ENCODE peak calls at places on chromosomes 7 and 10, in eight cellular contexts. V is activated naive CD4-positive, alpha-beta T cell treated with anti-CD3 and anti-CD28 coated beads for 36 hours; M is midbrain; D is HepG2; P is aorta; A is lower lobe of right lung; Z is heart right ventricle; W is activated CD8-positive, alpha-beta memory T cell treated with anti-CD3 and anti-CD28 coated beads for 4 hours. E is an unnamed sample.

GRCh38 chr7:137295925-137296324 is 47.6 kb downstream of the PTN start:
- DNase-seq in V (no peak), A (no peak), M (no peak), W (no peak), P (no peak), D (no peak), Z (no peak), E (no peak)

GRCh38 chr7:43458746-43459337 is 124.1 kb upstream of the STK17A start:
- DNase-seq in M (no peak), W (no peak), V (no peak), D (no peak), P (no peak), Z (no peak), A (no peak), E (no peak)

GRCh38 chr7:114759347-114760062 is 162.4 kb upstream of the MDFIC start:
- DNase-seq in M (no peak), D (no peak), P (no peak), A (no peak), Z (no peak), V (no peak), W (no peak), E (no peak)

GRCh38 chr10:30882281-30882680 is 149.4 kb downstream of the ZNF438 start:
- DNase-seq in M (no peak), W (no peak), V (no peak), D (no peak), P (no peak), Z (no peak), A (no peak), E (no peak)

GRCh38 chr7:128835790-128836641 is 5.8 kb downstream of the FLNC start:
- DNase-seq in V (no peak), M (peak), A (peak), Z (peak), D (no peak), W (no peak), P (peak), E (no peak)

GRCh38 chr10:30455816-30456215 is 21.8 kb downstream of the MAP3K8 start:
- DNase-seq in P (peak), M (no peak), A (no peak), V (peak), Z (no peak), W (no peak), D (no peak), E (no peak)

GRCh38 chr7:105304040-105304895 is 84.5 kb downstream of the SRPK2 start:
- DNase-seq in Z (no peak), M (peak), V (no peak), D (peak), P (no peak), W (no peak), A (no peak), E (peak)

GRCh38 chr7:22090512-22090911 is 144.8 kb upstream of the CDCA7L start:
- DNase-seq in M (no peak), D (no peak), A (no peak), V (no peak), Z (no peak), W (no peak), P (no peak), E (no peak)

GRCh38 chr7:154841731-154842331 is 161.1 kb downstream of the PAXIP1 start:
- DNase-seq in P (no peak), W (no peak), M (no peak), V (no peak), A (no peak), D (no peak), Z (no peak), E (no peak)